ENCODE peak calls at places on chromosomes 5 and 9, in ten cellular contexts. B is fibroblast of mammary gland, L is astrocyte, T is endothelial cell of umbilical vein, K is colonic mucosa, A is foreskin fibroblast, C is mucosa of descending colon, W is IMR-90, G is tibial nerve, Q is upper lobe of right lung. S is an unnamed sample.

GRCh38 chr5:140402258-140403074 is 833 bp downstream of the ANKHD1 start:
- DNase-seq in W (peak; percentile 29), G (no peak), L (peak; percentile 36), K (peak; percentile 45), B (peak; percentile 55), C (no peak), A (peak; percentile 51), T (peak; percentile 71), Q (peak; percentile 74), S (no peak)

GRCh38 chr5:136030956-136031611 is 2.3 kb downstream of the TGFBI start:
- DNase-seq in G (no peak), Q (no peak), B (no peak), K (no peak), L (no peak), C (no peak), W (no peak), A (peak; percentile 55), T (no peak), S (no peak)

GRCh38 chr5:72106922-72107873 is at the start of gene MAP1B:
- DNase-seq in G (peak; percentile 40), Q (no peak), W (peak; percentile 73), T (peak; percentile 56), A (peak; percentile 82), L (peak; percentile 68), B (peak; percentile 64), C (peak; percentile 57), K (peak; percentile 19), S (no peak)

GRCh38 chr5:57745029-57745428 is 262.4 kb upstream of the ACTBL2 start:
- DNase-seq in K (no peak), L (no peak), G (no peak), W (peak; percentile 50), A (no peak), T (no peak), C (no peak), B (no peak), Q (no peak), S (no peak)

GRCh38 chr9:134656334-134657034 is 14.9 kb downstream of the COL5A1 start:
- DNase-seq in C (no peak), Q (peak; percentile 33), T (no peak), L (no peak), A (no peak), G (no peak), B (peak; percentile 33), K (no peak), W (no peak), S (no peak)

GRCh38 chr5:38134750-38135330 is 123.5 kb upstream of the EGFLAM start:
- DNase-seq in L (no peak), C (no peak), K (no peak), B (no peak), A (no peak), G (no peak), T (no peak), W (no peak), Q (no peak), S (no peak)

GRCh38 chr5:60487466-60487865 is 212.5 kb downstream of the DEPDC1B start:
- DNase-seq in T (no peak), C (no peak), L (peak; percentile 33), K (peak; percentile 24), G (no peak), Q (no peak), B (peak; percentile 13), A (peak; percentile 20), W (no peak), S (no peak)

GRCh38 chr5:151580239-151580638 is 10.9 kb downstream of the FAT2 start:
- DNase-seq in G (no peak), C (no peak), A (no peak), L (no peak), K (no peak), B (no peak), Q (no peak), W (no peak), T (no peak), S (no peak)

GRCh38 chr5:139473565-139473964 is 2.8 kb downstream of the SMIM33 start:
- DNase-seq in K (no peak), T (peak; percentile 64), C (no peak), L (no peak), G (no peak), W (no peak), B (peak; percentile 14), Q (no peak), A (peak; percentile 71), S (no peak)

GRCh38 chr5:34501033-34501432 is 155.1 kb upstream of the RAI14 start:
- DNase-seq in W (no peak), K (no peak), A (no peak), G (no peak), Q (no peak), B (no peak), C (no peak), T (no peak), L (no peak), S (no peak)

GRCh38 chr5:903756-904096 is 11.0 kb downstream of the TRIP13 start:
- DNase-seq in A (no peak), W (no peak), B (no peak), T (no peak), K (no peak), L (no peak), G (no peak), C (no peak), Q (no peak), S (no peak)

GRCh38 chr5:153965102-153965645 is 73.5 kb downstream of the FAM114A2 start:
- DNase-seq in L (no peak), W (peak; percentile 41), K (peak; percentile 30), B (peak; percentile 60), G (no peak), C (no peak), Q (no peak), T (peak; percentile 52), A (peak; percentile 79), S (peak; percentile 10)

DNA sequence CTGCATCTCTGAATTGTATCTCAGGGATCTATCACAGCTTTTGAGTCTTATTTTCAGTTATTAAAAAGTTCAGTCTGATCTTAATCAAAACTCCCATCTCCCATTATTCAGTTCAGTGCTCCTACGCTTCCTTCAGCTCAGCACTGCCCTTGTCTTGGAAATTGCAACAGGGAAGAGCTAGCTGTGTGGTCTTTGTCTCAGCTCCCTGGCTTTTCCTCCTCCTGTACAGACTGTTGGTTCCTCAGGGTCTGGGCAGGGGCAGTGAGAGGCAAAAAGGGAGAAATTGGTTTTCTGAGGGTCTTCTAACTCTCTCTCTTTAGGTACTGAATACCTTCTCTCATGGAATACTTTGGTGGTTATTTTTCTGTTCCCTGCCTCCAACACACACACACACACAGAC is 48.2 kb downstream of the PDE8B start:
- DNase-seq in T (no peak), G (no peak), W (no peak), B (no peak), L (no peak), C (no peak), Q (no peak), K (no peak), A (no peak), S (no peak)
- H3K4me3 ChIP-seq in T (no peak overlapping the region), G (no peak overlapping the region), W (no peak overlapping the region), B (no peak overlapping the region), L (no peak overlapping the region), C (no peak overlapping the region), Q (no peak overlapping the region), K (no peak overlapping the region), A (no peak overlapping the region), S (no peak overlapping the region)

GRCh38 chr5:142012186-142012785 is 541 bp downstream of the GNPDA1 start:
- DNase-seq in W (no peak), Q (peak; percentile 79), G (peak; percentile 33), C (peak; percentile 66), T (peak; percentile 52), A (peak; percentile 62), K (peak; percentile 76), L (no peak), B (peak; percentile 65), S (no peak)
- TF ChIP-seq CTCF in W (peak; percentile 37), Q (peak; percentile 50), G (peak; percentile 46), C (peak; percentile 12), T (peak; percentile 53), A (peak; percentile 67), K (peak; percentile 34), L (peak; percentile 38), B (peak; percentile 61), S (peak; percentile 50)

GRCh38 chr9:137194388-137194787 is 5.9 kb downstream of the SSNA1 start:
- DNase-seq in B (no peak), A (no peak), T (no peak), L (no peak), C (no peak), G (no peak), K (no peak), W (no peak), Q (no peak), S (no peak)
- H3K4me3 ChIP-seq in B (no peak overlapping the region), A (no peak overlapping the region), T (no peak overlapping the region), L (no peak overlapping the region), C (no peak overlapping the region), G (no peak overlapping the region), K (peak overlapping the region; percentile 21), W (no peak overlapping the region), Q (no peak overlapping the region), S (peak overlapping the region; percentile 42)

GRCh38 chr9:17793713-17794622 is 215.1 kb downstream of the SH3GL2 start:
- DNase-seq in T (no peak), B (peak; percentile 17), A (peak; percentile 15), L (no peak), K (no peak), G (no peak), W (no peak), Q (no peak), C (no peak), S (peak; percentile 23)
- TF ChIP-seq CTCF in T (no peak), B (peak; percentile 32), A (peak; percentile 10), L (peak; percentile 9), K (no peak), G (no peak), W (no peak), Q (no peak), C (no peak), S (peak; percentile 70)

S was measured in LNCaP clone FGC.